ENCODE peak calls at places on chromosomes 2 and 18, in ten cellular contexts. Y, B, F, U, G, M, O, D, S and I are unnamed samples.

GRCh38 chr2:19746611-19747309 is 155.0 kb downstream of the TTC32 start:
- DNase-seq in Y (no peak), B (no peak), F (no peak), U (no peak), G (no peak), M (no peak), O (no peak), D (no peak), S (peak), I (no peak)

GRCh38 chr2:12604248-12604801 is 112.4 kb upstream of the TRIB2 start:
- DNase-seq in Y (no peak), B (no peak), F (no peak), U (no peak), G (no peak), M (no peak), O (no peak), D (no peak), S (no peak), I (no peak)

GRCh38 chr18:77007251-77007650 is 125.3 kb downstream of the MBP start:
- DNase-seq in Y (peak), B (peak), F (no peak), U (no peak), G (no peak), M (no peak), O (no peak), D (no peak), S (no peak), I (no peak)

GRCh38 chr18:46071894-46072867 is at the start of gene PSTPIP2:
- DNase-seq in Y (peak), B (peak), F (peak), U (peak), G (no peak), M (peak), O (peak), D (peak), S (peak), I (peak)

GRCh38 chr2:95025406-95026319 is at the start of gene MAL:
- DNase-seq in Y (peak), B (no peak), F (no peak), U (no peak), G (no peak), M (peak), O (no peak), D (no peak), S (no peak), I (peak)

GRCh38 chr2:46876741-46877384 is 38.7 kb downstream of the MCFD2 start:
- DNase-seq in Y (no peak), B (no peak), F (no peak), U (no peak), G (peak), M (no peak), O (no peak), D (no peak), S (no peak), I (no peak)

GRCh38 chr2:41878056-41878455 is 169.8 kb upstream of the PKDCC start:
- DNase-seq in Y (no peak), B (no peak), F (no peak), U (no peak), G (no peak), M (no peak), O (no peak), D (no peak), S (no peak), I (no peak)

GRCh38 chr2:207504513-207505171 is 25.1 kb upstream of the CREB1 start:
- DNase-seq in Y (no peak), B (no peak), F (no peak), U (peak), G (no peak), M (no peak), O (no peak), D (no peak), S (no peak), I (peak)

GRCh38 chr18:26405190-26405781 is 143.1 kb downstream of the KCTD1 start:
- DNase-seq in Y (peak), B (no peak), F (no peak), U (no peak), G (peak), M (no peak), O (no peak), D (no peak), S (peak), I (peak)

GRCh38 chr18:54284967-54285785 is 15.9 kb downstream of the POLI start:
- DNase-seq in Y (peak), B (peak), F (no peak), U (no peak), G (peak), M (peak), O (no peak), D (no peak), S (peak), I (no peak)

GRCh38 chr18:5747678-5748077 is 147.6 kb downstream of the TMEM200C start:
- DNase-seq in Y (no peak), B (no peak), F (no peak), U (no peak), G (no peak), M (no peak), O (no peak), D (no peak), S (no peak), I (no peak)

GRCh38 chr18:9321017-9321452 is 13.5 kb upstream of the TWSG1 start:
- DNase-seq in Y (no peak), B (no peak), F (no peak), U (no peak), G (no peak), M (no peak), O (no peak), D (no peak), S (no peak), I (no peak)

DNA sequence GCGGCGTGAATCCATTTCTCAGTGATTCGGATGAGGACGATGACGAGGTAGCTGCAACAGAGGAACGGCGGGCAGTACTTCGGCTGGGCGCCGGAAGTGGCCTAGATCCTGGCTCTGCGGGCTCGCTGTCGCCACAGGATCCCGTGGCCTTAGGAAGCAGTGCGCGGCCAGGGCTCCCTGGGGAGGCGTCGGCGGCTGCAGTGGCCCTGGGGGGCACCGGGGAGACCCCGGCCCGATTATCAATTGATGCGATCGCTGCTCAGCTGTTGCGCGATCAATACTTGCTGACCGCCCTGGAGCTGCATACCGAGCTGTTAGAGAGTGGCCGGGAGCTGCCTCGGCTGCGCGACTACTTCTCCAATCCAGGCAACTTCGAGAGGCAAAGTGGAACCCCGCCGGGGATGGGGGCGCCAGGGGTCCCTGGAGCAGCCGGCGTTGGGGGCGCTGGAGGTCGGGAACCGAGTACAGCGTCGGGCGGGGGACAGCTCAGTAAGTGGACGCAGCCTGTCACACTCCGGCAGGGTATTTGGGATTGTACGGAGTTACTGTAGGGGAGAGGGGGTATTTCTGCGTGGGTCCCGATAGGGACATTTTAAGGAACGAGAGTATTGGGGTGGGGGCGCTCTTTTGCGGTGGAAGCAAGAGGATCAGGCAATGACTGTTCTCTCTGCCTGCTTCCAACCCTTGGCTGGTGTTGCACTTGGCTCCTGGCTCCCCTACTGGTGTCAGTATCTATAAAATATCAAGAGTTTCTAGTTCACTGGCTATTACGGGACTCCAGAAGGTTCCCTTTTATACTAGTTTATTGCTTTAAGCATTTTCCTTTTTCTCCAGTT is 706 bp downstream of the RELCH start:
- DNase-seq in Y (peak), B (no peak), F (peak), U (peak), G (peak), M (peak), O (no peak), D (peak), S (peak), I (no peak)
- H3K27ac ChIP-seq in Y (peak), B (no peak), F (peak), U (peak), G (peak), M (peak), O (peak), D (peak), S (peak), I (peak)

GRCh38 chr2:85468704-85469349 is 50.3 kb downstream of the SH2D6 start:
- DNase-seq in Y (no peak), B (no peak), F (peak), U (peak), G (no peak), M (no peak), O (peak), D (no peak), S (no peak), I (no peak)
- H3K27ac ChIP-seq in Y (no peak), B (no peak), F (peak), U (no peak), G (no peak), M (no peak), O (no peak), D (no peak), S (no peak), I (no peak)

GRCh38 chr2:231648579-231649174 is 56.0 kb downstream of the TEX44 start:
- DNase-seq in Y (peak), B (peak), F (no peak), U (peak), G (peak), M (no peak), O (peak), D (peak), S (peak), I (peak)

GRCh38 chr2:231642631-231643493 is 50.2 kb downstream of the TEX44 start:
- DNase-seq in Y (peak), B (peak), F (peak), U (peak), G (peak), M (peak), O (peak), D (peak), S (no peak), I (no peak)

GRCh38 chr2:231643494-231643888 is 50.8 kb downstream of the TEX44 start:
- DNase-seq in Y (no peak), B (no peak), F (no peak), U (no peak), G (no peak), M (no peak), O (no peak), D (no peak), S (no peak), I (no peak)

GRCh38 chr2:231644426-231644825 is 51.8 kb downstream of the TEX44 start:
- DNase-seq in Y (no peak), B (no peak), F (no peak), U (no peak), G (no peak), M (no peak), O (no peak), D (no peak), S (no peak), I (no peak)

DNA sequence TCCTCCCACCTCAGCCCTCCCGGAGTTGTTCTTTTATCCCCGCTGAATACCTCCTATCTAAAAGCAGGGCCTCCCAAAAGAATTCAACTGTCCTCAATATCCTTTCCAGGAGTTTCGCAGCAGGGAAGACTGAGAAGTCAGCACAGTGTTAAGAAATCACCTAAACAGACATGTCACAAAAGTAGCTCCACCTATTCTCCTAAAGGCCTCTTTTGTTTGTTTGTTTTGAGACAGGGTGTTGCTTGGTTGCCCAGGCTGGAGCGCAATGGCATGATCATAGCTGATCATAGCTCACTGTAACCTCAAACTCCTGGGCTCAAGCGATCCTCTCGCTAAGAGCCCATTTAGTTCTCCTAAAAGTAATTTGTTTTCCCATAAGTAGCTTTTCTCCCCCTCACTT is 53.8 kb downstream of the TEX44 start:
- DNase-seq in Y (no peak), B (no peak), F (no peak), U (no peak), G (no peak), M (no peak), O (no peak), D (no peak), S (no peak), I (no peak)
- H3K27ac ChIP-seq in Y (no peak), B (no peak), F (no peak), U (no peak), G (no peak), M (no peak), O (no peak), D (peak), S (no peak), I (no peak)

GRCh38 chr2:113910110-113910717 is 20.3 kb downstream of the ACTR3 start:
- DNase-seq in Y (no peak), B (no peak), F (no peak), U (no peak), G (no peak), M (peak), O (peak), D (no peak), S (no peak), I (no peak)
- H3K27ac ChIP-seq in Y (no peak), B (no peak), F (no peak), U (no peak), G (no peak), M (peak), O (no peak), D (no peak), S (no peak), I (no peak)